ENCODE peak calls at places on chromosomes 12 and 14, in seven cellular contexts. W is tibial artery; B is CD8-positive, alpha-beta T cell; E is AG10803; H is GM23338; L is cardiac fibroblast; Y is lower lobe of right lung. G is an unnamed sample.
A peak's percentile ranks its signal among the peaks of the same experiment; 100 is the strongest.

GRCh38 chr12:118874698-118875548 is 106.4 kb upstream of the SRRM4 start:
- DNase-seq in L (no peak), Y (no peak), H (peak; percentile 96), B (no peak), W (no peak), E (no peak), G (no peak)

GRCh38 chr14:103281496-103282231 is 52.4 kb upstream of the EIF5 start:
- DNase-seq in L (peak; percentile 47), H (peak; percentile 82), B (no peak), W (no peak), Y (no peak), E (peak; percentile 70), G (peak; percentile 88)

GRCh38 chr12:98635657-98636323 is 8.8 kb downstream of the IKBIP start:
- DNase-seq in H (peak; percentile 32), W (no peak), B (no peak), E (peak; percentile 77), Y (no peak), L (peak; percentile 83), G (peak; percentile 48)

GRCh38 chr12:7966558-7966957 is 30.6 kb upstream of the SLC2A3 start:
- DNase-seq in L (peak; percentile 56), W (no peak), Y (peak; percentile 80), B (no peak), H (no peak), E (no peak), G (no peak)

GRCh38 chr12:51970904-51971646 is 19.6 kb downstream of the ACVR1B start:
- DNase-seq in W (no peak), E (no peak), Y (no peak), L (peak; percentile 68), B (peak; percentile 44), H (peak; percentile 87), G (peak; percentile 59)

GRCh38 chr14:32203928-32204357 is 874 bp upstream of the RNU6-8 start:
- DNase-seq in H (peak; percentile 44), L (no peak), W (no peak), B (peak; percentile 40), E (no peak), Y (no peak), G (peak; percentile 8)

GRCh38 chr14:42872775-42873174 is 1266.1 kb downstream of the LRFN5 start:
- DNase-seq in W (no peak), H (no peak), L (no peak), E (no peak), Y (no peak), B (no peak), G (no peak)

GRCh38 chr14:23951590-23952143 is 1.9 kb upstream of the DHRS4 start:
- DNase-seq in B (no peak), H (peak; percentile 84), W (no peak), Y (no peak), E (no peak), L (no peak), G (no peak)

GRCh38 chr12:42372154-42372791 is 46.3 kb downstream of the PPHLN1 start:
- DNase-seq in W (no peak), B (peak; percentile 14), H (peak; percentile 85), L (peak; percentile 67), Y (no peak), E (peak; percentile 38), G (peak; percentile 53)

GRCh38 chr12:98741615-98742265 is 96.7 kb downstream of the APAF1 start:
- DNase-seq in B (no peak), Y (no peak), L (no peak), H (peak; percentile 51), E (no peak), W (no peak), G (no peak)

GRCh38 chr14:68795602-68796417 is 2.9 kb upstream of the ZFP36L1 start:
- DNase-seq in L (peak; percentile 87), H (peak; percentile 88), B (peak; percentile 89), E (peak; percentile 80), W (peak; percentile 82), Y (peak; percentile 88), G (peak; percentile 74)

GRCh38 chr14:102717211-102717610 is 60.0 kb upstream of the TRAF3 start:
- DNase-seq in E (no peak), H (no peak), Y (no peak), L (no peak), W (no peak), B (no peak), G (peak; percentile 59)

GRCh38 chr12:116320839-116321238 is 43.3 kb upstream of the MED13L start:
- DNase-seq in B (no peak), W (no peak), H (no peak), L (peak; percentile 66), Y (no peak), E (peak; percentile 40), G (no peak)

GRCh38 chr14:31582286-31582691 is 21.1 kb downstream of the NUBPL start:
- DNase-seq in B (no peak), W (peak; percentile 33), Y (no peak), E (peak; percentile 79), L (peak; percentile 41), H (no peak), G (peak; percentile 49)

GRCh38 chr14:68945190-68945584 is 33.9 kb downstream of the ACTN1 start:
- DNase-seq in Y (no peak), H (no peak), L (no peak), B (peak; percentile 51), W (no peak), E (no peak), G (no peak)

GRCh38 chr14:37036669-37037341 is 135.6 kb downstream of the SLC25A21 start:
- DNase-seq in E (peak; percentile 51), Y (no peak), B (no peak), H (no peak), L (peak; percentile 45), W (no peak), G (no peak)

GRCh38 chr14:29601559-29602109 is 326.0 kb downstream of the PRKD1 start:
- DNase-seq in H (no peak), L (peak; percentile 29), B (no peak), W (no peak), Y (no peak), E (no peak), G (no peak)

GRCh38 chr14:36863271-36863670 is 201.6 kb downstream of the PAX9 start:
- DNase-seq in B (no peak), W (no peak), H (no peak), L (peak; percentile 14), Y (no peak), E (no peak), G (no peak)

GRCh38 chr12:96196781-96197180 is 2.6 kb downstream of the ELK3 start:
- DNase-seq in Y (no peak), E (peak; percentile 33), W (no peak), L (peak; percentile 78), H (no peak), B (no peak), G (peak; percentile 64)

GRCh38 chr12:8844665-8845064 is 22.2 kb downstream of the A2ML1 start:
- DNase-seq in W (no peak), Y (no peak), B (no peak), L (peak; percentile 22), E (no peak), H (no peak), G (peak; percentile 45)

GRCh38 chr14:104442611-104443390 is 136.8 kb upstream of the C14orf180 start:
- DNase-seq in H (no peak), Y (no peak), B (no peak), L (no peak), W (peak; percentile 15), E (no peak), G (no peak)

GRCh38 chr14:68379510-68380303 is 413.2 kb downstream of the ZFP36L1 start:
- DNase-seq in H (no peak), B (peak; percentile 55), Y (no peak), W (no peak), L (no peak), E (peak; percentile 70), G (no peak)

GRCh38 chr14:90619911-90620310 is 196.3 kb downstream of the TTC7B start:
- DNase-seq in Y (no peak), W (no peak), H (no peak), E (no peak), L (no peak), B (no peak), G (no peak)

GRCh38 chr12:122986258-122986871 is 5.9 kb downstream of the ARL6IP4 start:
- DNase-seq in E (no peak), W (no peak), L (no peak), Y (no peak), B (peak; percentile 14), H (no peak), G (no peak)

GRCh38 chr12:54463484-54463883 is 9.9 kb downstream of the GTSF1 start:
- DNase-seq in B (no peak), Y (no peak), H (no peak), L (no peak), W (no peak), E (peak; percentile 15), G (no peak)

GRCh38 chr12:131785763-131786330 is 42.3 kb upstream of the MMP17 start:
- DNase-seq in H (no peak), E (no peak), W (no peak), B (no peak), L (no peak), Y (no peak), G (no peak)
- H3K4me3 ChIP-seq in H (peak overlapping the region; percentile 25), E (no peak overlapping the region), W (no peak overlapping the region), B (no peak overlapping the region), L (no peak overlapping the region), Y (no peak overlapping the region), G (no peak overlapping the region)

GRCh38 chr12:59780605-59781135 is 184.8 kb downstream of the SLC16A7 start:
- DNase-seq in B (no peak), H (peak; percentile 76), L (peak; percentile 71), W (no peak), E (peak; percentile 51), Y (no peak), G (peak; percentile 53)
- TF ChIP-seq CTCF in B (no peak), H (peak; percentile 71), L (peak; percentile 63), W (peak; percentile 36), E (peak; percentile 55), Y (no peak), G (peak; percentile 60)

DNA sequence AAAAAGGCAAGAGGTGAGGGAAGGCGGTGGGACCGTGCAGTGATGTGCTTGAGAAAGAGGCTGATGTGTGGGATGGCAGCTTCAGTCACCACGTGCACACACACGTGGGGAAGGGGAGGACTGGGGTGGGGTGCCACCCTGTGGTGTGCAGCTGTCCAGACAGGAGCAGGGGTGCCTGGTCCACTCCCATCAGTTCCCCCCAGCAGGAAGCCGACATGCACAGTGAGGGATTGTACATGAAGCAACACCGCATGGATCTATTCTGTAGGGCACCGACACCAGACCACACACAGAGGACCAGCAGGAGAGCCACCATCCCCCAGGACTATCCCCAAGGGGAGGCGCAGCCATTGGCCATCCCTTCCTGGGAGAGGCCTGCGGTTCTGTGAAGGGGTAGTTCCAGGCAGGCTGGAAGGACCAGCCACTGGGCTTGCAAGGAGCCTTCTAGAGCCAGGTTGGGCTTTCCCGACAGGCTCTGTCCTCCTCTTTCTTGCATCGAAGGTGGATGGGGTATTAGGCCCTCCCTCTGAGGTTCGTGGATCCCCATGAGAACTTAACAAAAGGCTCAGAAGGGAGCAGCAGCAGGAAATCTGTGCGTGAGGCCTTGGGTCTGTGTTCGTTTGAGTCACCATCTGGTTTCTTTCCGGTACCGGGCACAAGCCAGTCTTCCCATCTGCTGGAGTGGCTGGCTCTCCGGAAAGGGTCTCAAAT is 59.7 kb downstream of the PLEKHG3 start:
- DNase-seq in Y (peak; percentile 40), E (peak; percentile 74), L (peak; percentile 73), H (peak; percentile 46), W (no peak), B (no peak), G (peak; percentile 76)
- H3K4me3 ChIP-seq in Y (no peak overlapping the region), E (no peak overlapping the region), L (no peak overlapping the region), H (peak overlapping the region; percentile 43), W (no peak overlapping the region), B (no peak overlapping the region), G (no peak overlapping the region)

GRCh38 chr12:47717443-47718193 is 7.7 kb downstream of the ENDOU start:
- DNase-seq in L (peak; percentile 91), B (peak; percentile 66), E (peak; percentile 88), H (peak; percentile 93), W (peak; percentile 87), Y (peak; percentile 86), G (peak; percentile 87)
- TF ChIP-seq CTCF in L (peak; percentile 93), B (peak; percentile 63), E (peak; percentile 93), H (peak; percentile 92), W (peak; percentile 82), Y (peak; percentile 83), G (peak; percentile 89)